ENCODE peak calls at places on chromosome X, in six cellular contexts. One of them, this sample, is unnamed.

GRCh38 chrX:13078739-13079444 is 34.5 kb upstream of the FAM9C start:
- DNase-seq in uterus: peak
- DNase-seq in breast epithelium: no peak
- DNase-seq in tibial nerve: peak
- DNase-seq in cardiac muscle cell: peak
- DNase-seq in left ventricle myocardium inferior: peak
- DNase-seq in this sample: no peak

GRCh38 chrX:46117234-46117633 is 428.0 kb downstream of the ZNF674 start:
- DNase-seq in uterus: no peak
- DNase-seq in breast epithelium: no peak
- DNase-seq in tibial nerve: no peak
- DNase-seq in cardiac muscle cell: no peak
- DNase-seq in left ventricle myocardium inferior: peak
- DNase-seq in this sample: no peak

GRCh38 chrX:102976793-102977495 is 39.9 kb downstream of the RAB40AL start:
- DNase-seq in uterus: no peak
- DNase-seq in breast epithelium: no peak
- DNase-seq in tibial nerve: no peak
- DNase-seq in cardiac muscle cell: peak
- DNase-seq in left ventricle myocardium inferior: no peak
- DNase-seq in this sample: no peak

GRCh38 chrX:118272237-118272636 is 73.7 kb upstream of the WDR44 start:
- DNase-seq in uterus: no peak
- DNase-seq in breast epithelium: no peak
- DNase-seq in tibial nerve: no peak
- DNase-seq in cardiac muscle cell: peak
- DNase-seq in left ventricle myocardium inferior: no peak
- DNase-seq in this sample: no peak

GRCh38 chrX:67717571-67717970 is 173.8 kb downstream of the AR start:
- DNase-seq in uterus: no peak
- DNase-seq in breast epithelium: no peak
- DNase-seq in tibial nerve: no peak
- DNase-seq in cardiac muscle cell: no peak
- DNase-seq in left ventricle myocardium inferior: no peak
- DNase-seq in this sample: no peak

GRCh38 chrX:124925681-124926080 is 394.0 kb upstream of the TEX13C start:
- DNase-seq in uterus: no peak
- DNase-seq in breast epithelium: no peak
- DNase-seq in tibial nerve: no peak
- DNase-seq in cardiac muscle cell: no peak
- DNase-seq in left ventricle myocardium inferior: no peak
- DNase-seq in this sample: no peak

GRCh38 chrX:113675278-113675677 is 834.6 kb upstream of the AMOT start:
- DNase-seq in uterus: no peak
- DNase-seq in breast epithelium: no peak
- DNase-seq in tibial nerve: no peak
- DNase-seq in cardiac muscle cell: peak
- DNase-seq in left ventricle myocardium inferior: no peak
- DNase-seq in this sample: no peak

GRCh38 chrX:145393702-145394235 is 146.5 kb downstream of the SPANXN1 start:
- DNase-seq in uterus: no peak
- DNase-seq in breast epithelium: no peak
- DNase-seq in tibial nerve: no peak
- DNase-seq in cardiac muscle cell: no peak
- DNase-seq in left ventricle myocardium inferior: no peak
- DNase-seq in this sample: no peak

GRCh38 chrX:107764845-107765608 is 10.6 kb downstream of the TSC22D3 start:
- DNase-seq in uterus: no peak
- DNase-seq in breast epithelium: no peak
- DNase-seq in tibial nerve: no peak
- DNase-seq in cardiac muscle cell: no peak
- DNase-seq in left ventricle myocardium inferior: no peak
- DNase-seq in this sample: no peak

GRCh38 chrX:40291553-40291952 is 193.8 kb upstream of the BCOR start:
- DNase-seq in uterus: no peak
- DNase-seq in breast epithelium: no peak
- DNase-seq in tibial nerve: no peak
- DNase-seq in cardiac muscle cell: no peak
- DNase-seq in left ventricle myocardium inferior: no peak
- DNase-seq in this sample: no peak

GRCh38 chrX:152817082-152817744 is 13.3 kb downstream of the CETN2 start:
- DNase-seq in uterus: no peak
- DNase-seq in breast epithelium: no peak
- DNase-seq in tibial nerve: no peak
- DNase-seq in cardiac muscle cell: peak
- DNase-seq in left ventricle myocardium inferior: no peak
- DNase-seq in this sample: no peak

GRCh38 chrX:39399387-39399786 is 598.1 kb downstream of the MID1IP1 start:
- DNase-seq in uterus: no peak
- DNase-seq in breast epithelium: no peak
- DNase-seq in tibial nerve: no peak
- DNase-seq in cardiac muscle cell: no peak
- DNase-seq in left ventricle myocardium inferior: no peak
- DNase-seq in this sample: no peak

GRCh38 chrX:56232221-56233082 is at the start of gene KLF8:
- DNase-seq in uterus: peak
- DNase-seq in breast epithelium: peak
- DNase-seq in tibial nerve: peak
- DNase-seq in cardiac muscle cell: peak
- DNase-seq in left ventricle myocardium inferior: peak
- DNase-seq in this sample: no peak

GRCh38 chrX:131617182-131617581 is 73.3 kb downstream of the OR13H1 start:
- DNase-seq in uterus: no peak
- DNase-seq in breast epithelium: no peak
- DNase-seq in tibial nerve: no peak
- DNase-seq in cardiac muscle cell: peak
- DNase-seq in left ventricle myocardium inferior: no peak
- DNase-seq in this sample: no peak

GRCh38 chrX:153974726-153975286 is 2.3 kb downstream of the TMEM187 start:
- DNase-seq in uterus: no peak
- DNase-seq in breast epithelium: no peak
- DNase-seq in tibial nerve: no peak
- DNase-seq in cardiac muscle cell: no peak
- DNase-seq in left ventricle myocardium inferior: no peak
- DNase-seq in this sample: no peak

GRCh38 chrX:132837126-132837525 is 121.3 kb downstream of the HS6ST2 start:
- DNase-seq in uterus: no peak
- DNase-seq in breast epithelium: no peak
- DNase-seq in tibial nerve: no peak
- DNase-seq in cardiac muscle cell: peak
- DNase-seq in left ventricle myocardium inferior: no peak
- DNase-seq in this sample: no peak

GRCh38 chrX:123851010-123851409 is 8.8 kb upstream of the XIAP start:
- DNase-seq in uterus: no peak
- DNase-seq in breast epithelium: no peak
- DNase-seq in tibial nerve: no peak
- DNase-seq in cardiac muscle cell: no peak
- DNase-seq in left ventricle myocardium inferior: no peak
- DNase-seq in this sample: no peak

GRCh38 chrX:118396113-118396512 is 50.2 kb downstream of the WDR44 start:
- DNase-seq in uterus: no peak
- DNase-seq in breast epithelium: no peak
- DNase-seq in tibial nerve: no peak
- DNase-seq in cardiac muscle cell: no peak
- DNase-seq in left ventricle myocardium inferior: no peak
- DNase-seq in this sample: no peak

GRCh38 chrX:142084611-142085010 is 120.5 kb downstream of the MAGEC2 start:
- DNase-seq in uterus: no peak
- DNase-seq in breast epithelium: no peak
- DNase-seq in tibial nerve: no peak
- DNase-seq in cardiac muscle cell: peak
- DNase-seq in left ventricle myocardium inferior: no peak
- DNase-seq in this sample: no peak

DNA sequence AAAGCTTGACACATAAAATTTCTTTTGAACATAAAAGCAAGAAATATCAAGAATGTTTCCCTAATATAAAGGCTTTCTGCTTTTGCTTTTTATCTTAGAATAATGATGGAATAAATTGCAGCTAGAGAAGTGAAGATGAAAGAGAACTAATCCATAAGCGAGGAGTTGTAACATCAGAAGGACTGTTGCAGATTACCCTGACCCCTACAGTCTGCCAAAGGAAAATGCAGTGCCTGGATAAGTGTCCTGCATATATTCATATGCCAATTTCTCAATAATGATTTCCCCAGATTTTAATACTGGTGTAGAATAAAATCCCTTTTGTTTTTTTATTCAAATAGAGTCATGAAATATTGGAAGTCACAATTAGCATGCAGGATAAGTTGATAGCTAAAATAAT is 115.9 kb downstream of the MAGEC2 start:
- DNase-seq in uterus: no peak
- DNase-seq in breast epithelium: no peak
- DNase-seq in tibial nerve: no peak
- DNase-seq in cardiac muscle cell: peak
- DNase-seq in left ventricle myocardium inferior: no peak
- DNase-seq in this sample: peak
- TF ChIP-seq CTCF in uterus: no peak
- TF ChIP-seq CTCF in breast epithelium: no peak
- TF ChIP-seq CTCF in tibial nerve: peak
- TF ChIP-seq CTCF in cardiac muscle cell: peak
- TF ChIP-seq CTCF in left ventricle myocardium inferior: peak
- TF ChIP-seq CTCF in this sample: peak

GRCh38 chrX:130539721-130540321 is 138.0 kb downstream of the RBMX2 start:
- DNase-seq in uterus: peak
- DNase-seq in breast epithelium: no peak
- DNase-seq in tibial nerve: no peak
- DNase-seq in cardiac muscle cell: peak
- DNase-seq in left ventricle myocardium inferior: peak
- DNase-seq in this sample: no peak
- H3K4me3 ChIP-seq in uterus: no peak
- H3K4me3 ChIP-seq in breast epithelium: no peak
- H3K4me3 ChIP-seq in tibial nerve: no peak
- H3K4me3 ChIP-seq in cardiac muscle cell: no peak
- H3K4me3 ChIP-seq in left ventricle myocardium inferior: no peak
- H3K4me3 ChIP-seq in this sample: no peak

GRCh38 chrX:10401239-10401638 is 219.1 kb downstream of the MID1 start:
- DNase-seq in uterus: no peak
- DNase-seq in breast epithelium: no peak
- DNase-seq in tibial nerve: no peak
- DNase-seq in cardiac muscle cell: no peak
- DNase-seq in left ventricle myocardium inferior: no peak
- DNase-seq in this sample: no peak
- TF ChIP-seq CTCF in uterus: no peak
- TF ChIP-seq CTCF in breast epithelium: no peak
- TF ChIP-seq CTCF in tibial nerve: no peak
- TF ChIP-seq CTCF in cardiac muscle cell: no peak
- TF ChIP-seq CTCF in left ventricle myocardium inferior: no peak
- TF ChIP-seq CTCF in this sample: no peak

DNA sequence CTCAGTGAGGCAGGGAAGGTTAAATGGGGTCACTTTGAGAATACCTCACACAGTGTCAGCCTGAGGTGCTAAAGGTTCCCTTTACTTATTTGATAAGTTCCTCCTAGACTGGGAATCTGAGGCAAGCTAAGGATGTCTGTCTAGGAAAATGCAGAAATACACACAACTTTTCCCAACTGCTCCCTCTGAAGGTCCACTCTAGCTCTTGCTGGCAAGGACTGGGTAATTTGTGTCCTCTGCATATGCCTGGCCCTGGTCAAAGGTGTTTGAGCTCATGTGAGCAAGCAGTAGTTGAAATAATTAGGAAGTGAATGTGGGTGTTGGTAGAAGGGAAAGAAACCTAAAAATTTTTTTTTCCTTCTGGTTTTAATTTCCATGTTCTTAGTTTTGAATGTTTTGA is 21.3 kb downstream of the TXLNG start:
- DNase-seq in uterus: no peak
- DNase-seq in breast epithelium: no peak
- DNase-seq in tibial nerve: no peak
- DNase-seq in cardiac muscle cell: peak
- DNase-seq in left ventricle myocardium inferior: no peak
- DNase-seq in this sample: no peak
- H3K4me3 ChIP-seq in uterus: no peak
- H3K4me3 ChIP-seq in breast epithelium: peak
- H3K4me3 ChIP-seq in tibial nerve: no peak
- H3K4me3 ChIP-seq in cardiac muscle cell: no peak
- H3K4me3 ChIP-seq in left ventricle myocardium inferior: peak
- H3K4me3 ChIP-seq in this sample: no peak